ENCODE peak calls at places on chromosomes 4 and X, in five cellular contexts. One of them, this sample, is unnamed.

GRCh38 chr4:183411291-183411861 is 33.1 kb upstream of the CDKN2AIP start:
- DNase-seq in uterus: no peak
- DNase-seq in neuronal stem cell: no peak
- DNase-seq in astrocyte: no peak
- DNase-seq in heart right ventricle: no peak
- DNase-seq in this sample: no peak

GRCh38 chr4:53914313-53915016 is 149.9 kb downstream of the CHIC2 start:
- DNase-seq in uterus: no peak
- DNase-seq in neuronal stem cell: no peak
- DNase-seq in astrocyte: peak; percentile 79
- DNase-seq in heart right ventricle: no peak
- DNase-seq in this sample: peak; percentile 58

GRCh38 chr4:129561886-129562285 is 465.9 kb downstream of the C4orf33 start:
- DNase-seq in uterus: no peak
- DNase-seq in neuronal stem cell: no peak
- DNase-seq in astrocyte: peak; percentile 34
- DNase-seq in heart right ventricle: no peak
- DNase-seq in this sample: no peak

GRCh38 chr4:139301821-139302611 is at the start of gene NDUFC1:
- DNase-seq in uterus: peak; percentile 50
- DNase-seq in neuronal stem cell: no peak
- DNase-seq in astrocyte: peak; percentile 18
- DNase-seq in heart right ventricle: peak; percentile 43
- DNase-seq in this sample: peak; percentile 66

GRCh38 chrX:28010875-28011274 is 29.6 kb upstream of the DCAF8L1 start:
- DNase-seq in uterus: no peak
- DNase-seq in neuronal stem cell: no peak
- DNase-seq in astrocyte: no peak
- DNase-seq in heart right ventricle: no peak
- DNase-seq in this sample: no peak

GRCh38 chr4:110073045-110073845 is 125.2 kb downstream of the ELOVL6 start:
- DNase-seq in uterus: no peak
- DNase-seq in neuronal stem cell: no peak
- DNase-seq in astrocyte: no peak
- DNase-seq in heart right ventricle: peak; percentile 16
- DNase-seq in this sample: no peak

GRCh38 chr4:150547154-150547838 is 34.7 kb upstream of the MAB21L2 start:
- DNase-seq in uterus: no peak
- DNase-seq in neuronal stem cell: peak; percentile 45
- DNase-seq in astrocyte: no peak
- DNase-seq in heart right ventricle: no peak
- DNase-seq in this sample: no peak

GRCh38 chr4:89316931-89317366 is 9.3 kb upstream of the GPRIN3 start:
- DNase-seq in uterus: no peak
- DNase-seq in neuronal stem cell: no peak
- DNase-seq in astrocyte: peak; percentile 65
- DNase-seq in heart right ventricle: no peak
- DNase-seq in this sample: no peak

GRCh38 chr4:53908661-53909078 is 155.7 kb downstream of the CHIC2 start:
- DNase-seq in uterus: no peak
- DNase-seq in neuronal stem cell: peak; percentile 38
- DNase-seq in astrocyte: peak; percentile 92
- DNase-seq in heart right ventricle: no peak
- DNase-seq in this sample: no peak

GRCh38 chr4:74148205-74148604 is 9.7 kb upstream of the MTHFD2L start:
- DNase-seq in uterus: no peak
- DNase-seq in neuronal stem cell: no peak
- DNase-seq in astrocyte: no peak
- DNase-seq in heart right ventricle: no peak
- DNase-seq in this sample: no peak

GRCh38 chr4:119266153-119266552 is 53.6 kb downstream of the USP53 start:
- DNase-seq in uterus: no peak
- DNase-seq in neuronal stem cell: no peak
- DNase-seq in astrocyte: no peak
- DNase-seq in heart right ventricle: no peak
- DNase-seq in this sample: no peak

GRCh38 chrX:30504309-30504708 is 73.3 kb downstream of the TASL start:
- DNase-seq in uterus: no peak
- DNase-seq in neuronal stem cell: peak; percentile 30
- DNase-seq in astrocyte: peak; percentile 22
- DNase-seq in heart right ventricle: no peak
- DNase-seq in this sample: no peak

GRCh38 chr4:26780524-26780923 is 80.1 kb upstream of the STIM2 start:
- DNase-seq in uterus: no peak
- DNase-seq in neuronal stem cell: no peak
- DNase-seq in astrocyte: no peak
- DNase-seq in heart right ventricle: no peak
- DNase-seq in this sample: no peak

GRCh38 chr4:140609548-140610425 is 41.0 kb upstream of the UCP1 start:
- DNase-seq in uterus: no peak
- DNase-seq in neuronal stem cell: peak; percentile 35
- DNase-seq in astrocyte: peak; percentile 29
- DNase-seq in heart right ventricle: no peak
- DNase-seq in this sample: no peak

GRCh38 chr4:304987-305680 is at the start of gene ZNF732:
- DNase-seq in uterus: peak; percentile 23
- DNase-seq in neuronal stem cell: peak; percentile 87
- DNase-seq in astrocyte: peak; percentile 73
- DNase-seq in heart right ventricle: peak; percentile 18
- DNase-seq in this sample: peak; percentile 53

GRCh38 chr4:61308033-61308432 is 107.9 kb downstream of the ADGRL3 start:
- DNase-seq in uterus: no peak
- DNase-seq in neuronal stem cell: no peak
- DNase-seq in astrocyte: no peak
- DNase-seq in heart right ventricle: no peak
- DNase-seq in this sample: no peak

GRCh38 chr4:5888222-5888701 is 4.6 kb downstream of the CRMP1 start:
- DNase-seq in uterus: no peak
- DNase-seq in neuronal stem cell: peak; percentile 71
- DNase-seq in astrocyte: no peak
- DNase-seq in heart right ventricle: no peak
- DNase-seq in this sample: no peak

GRCh38 chr4:98564847-98565246 is 93.6 kb downstream of the TSPAN5 start:
- DNase-seq in uterus: no peak
- DNase-seq in neuronal stem cell: no peak
- DNase-seq in astrocyte: peak; percentile 70
- DNase-seq in heart right ventricle: no peak
- DNase-seq in this sample: no peak

GRCh38 chrX:74931214-74931613 is 6.0 kb upstream of the NEXMIF start:
- DNase-seq in uterus: no peak
- DNase-seq in neuronal stem cell: peak; percentile 4
- DNase-seq in astrocyte: no peak
- DNase-seq in heart right ventricle: no peak
- DNase-seq in this sample: no peak

DNA sequence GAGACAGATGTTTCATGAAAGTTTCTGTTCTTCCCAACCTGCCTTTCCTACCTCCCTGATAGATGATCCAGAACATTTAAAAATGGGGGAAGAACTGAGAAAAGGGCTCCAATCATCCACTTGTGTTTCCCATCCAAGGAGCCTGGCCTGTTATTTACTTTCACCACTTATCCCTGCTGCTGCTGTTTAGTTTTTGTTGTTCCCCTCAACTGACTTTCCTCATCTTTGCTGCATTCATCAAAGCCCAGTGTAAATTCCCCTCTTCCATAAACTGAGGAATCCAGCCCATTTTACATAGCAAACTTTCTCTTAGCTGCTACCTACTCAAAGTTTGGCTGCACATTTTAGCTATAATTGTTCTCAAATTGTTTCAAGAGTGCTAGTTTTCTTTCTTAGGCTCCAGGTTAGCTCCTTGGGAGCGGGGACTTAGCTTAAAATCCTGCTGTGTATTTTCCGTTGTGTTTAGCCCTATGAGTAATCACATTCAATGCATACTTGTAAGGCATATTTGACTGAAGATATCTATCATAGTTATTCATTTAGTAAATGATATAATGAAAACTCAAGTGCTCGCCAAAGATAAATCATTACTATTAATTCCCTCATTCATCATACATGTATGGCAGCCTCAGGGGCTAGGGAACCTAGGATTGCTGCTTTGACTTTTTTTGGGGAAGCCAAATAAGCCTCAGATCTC is 1.4 kb upstream of the PTPN13 start:
- DNase-seq in uterus: no peak
- DNase-seq in neuronal stem cell: no peak
- DNase-seq in astrocyte: peak; percentile 45
- DNase-seq in heart right ventricle: no peak
- DNase-seq in this sample: no peak
- H3K27ac ChIP-seq in uterus: peak overlapping the region; percentile 91
- H3K27ac ChIP-seq in neuronal stem cell: peak overlapping the region; percentile 95
- H3K27ac ChIP-seq in astrocyte: peak overlapping the region; percentile 91
- H3K27ac ChIP-seq in heart right ventricle: peak overlapping the region; percentile 49
- H3K27ac ChIP-seq in this sample: no peak overlapping the region

GRCh38 chr4:149160370-149160769 is 655.3 kb downstream of the IQCM start:
- DNase-seq in uterus: no peak
- DNase-seq in neuronal stem cell: no peak
- DNase-seq in astrocyte: no peak
- DNase-seq in heart right ventricle: no peak
- DNase-seq in this sample: no peak

GRCh38 chr4:149166365-149166764 is 649.3 kb downstream of the IQCM start:
- DNase-seq in uterus: no peak
- DNase-seq in neuronal stem cell: no peak
- DNase-seq in astrocyte: peak; percentile 33
- DNase-seq in heart right ventricle: no peak
- DNase-seq in this sample: no peak

GRCh38 chr4:149161247-149161646 is 654.4 kb downstream of the IQCM start:
- DNase-seq in uterus: no peak
- DNase-seq in neuronal stem cell: no peak
- DNase-seq in astrocyte: peak; percentile 91
- DNase-seq in heart right ventricle: no peak
- DNase-seq in this sample: no peak

GRCh38 chr4:149166886-149167285 is 648.8 kb downstream of the IQCM start:
- DNase-seq in uterus: no peak
- DNase-seq in neuronal stem cell: no peak
- DNase-seq in astrocyte: peak; percentile 45
- DNase-seq in heart right ventricle: no peak
- DNase-seq in this sample: no peak

DNA sequence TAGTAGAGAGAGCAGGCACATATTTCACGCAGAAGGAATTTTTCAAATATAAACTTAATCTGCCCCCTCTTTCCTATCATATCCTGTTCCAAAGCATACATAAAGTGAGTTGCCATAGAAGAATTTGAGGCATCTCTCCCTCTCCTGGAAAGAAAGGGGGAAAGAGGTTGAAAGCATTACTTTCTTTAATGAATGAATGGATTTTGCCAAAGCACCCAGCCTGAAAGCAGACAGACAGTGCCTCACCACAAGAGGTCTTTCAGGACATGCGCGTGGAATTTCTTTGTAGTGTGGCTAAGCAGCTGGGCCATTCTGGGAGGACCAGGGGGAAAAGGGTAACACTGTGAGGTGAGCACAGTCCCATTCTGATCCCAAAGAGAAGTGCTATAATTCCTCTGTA is 651.4 kb downstream of the IQCM start:
- DNase-seq in uterus: no peak
- DNase-seq in neuronal stem cell: peak; percentile 72
- DNase-seq in astrocyte: peak; percentile 97
- DNase-seq in heart right ventricle: no peak
- DNase-seq in this sample: no peak
- H3K4me3 ChIP-seq in uterus: no peak overlapping the region
- H3K4me3 ChIP-seq in neuronal stem cell: no peak overlapping the region
- H3K4me3 ChIP-seq in astrocyte: no peak overlapping the region
- H3K4me3 ChIP-seq in heart right ventricle: no peak overlapping the region
- H3K4me3 ChIP-seq in this sample: no peak overlapping the region

DNA sequence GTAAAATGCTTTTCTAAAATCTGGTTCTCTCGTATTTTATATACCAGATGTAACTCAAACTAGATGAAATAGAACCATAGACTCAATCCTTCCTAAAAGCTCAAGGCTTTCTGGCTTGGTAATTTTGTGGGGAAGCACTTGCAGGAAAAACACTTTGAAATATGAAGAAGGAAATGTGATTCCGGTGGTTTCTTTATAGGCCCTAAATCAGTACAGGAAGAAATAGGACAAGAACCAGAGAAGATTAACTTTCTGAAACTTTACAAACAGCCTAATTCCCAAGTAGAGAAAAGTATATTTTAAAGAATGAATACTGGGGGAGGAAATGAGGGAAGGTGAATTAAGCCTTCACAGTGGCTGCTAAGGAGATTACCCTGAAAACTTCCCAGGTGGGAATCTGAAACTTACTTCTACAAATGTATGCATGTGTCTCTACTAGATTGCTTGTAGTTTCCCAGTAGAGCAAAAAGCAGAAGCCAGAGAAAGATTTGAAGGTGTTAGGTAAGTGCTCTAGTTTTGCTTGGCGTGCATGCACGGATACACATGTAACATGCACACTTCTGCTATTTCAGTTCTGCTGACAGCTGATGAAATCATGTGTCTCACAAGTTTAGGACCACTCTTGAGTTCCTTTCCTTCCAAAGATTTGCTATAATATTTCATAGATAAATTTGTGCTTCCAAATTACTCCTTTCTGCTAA is 92.1 kb downstream of the AFF1 start:
- DNase-seq in uterus: no peak
- DNase-seq in neuronal stem cell: no peak
- DNase-seq in astrocyte: no peak
- DNase-seq in heart right ventricle: no peak
- DNase-seq in this sample: no peak
- H3K27ac ChIP-seq in uterus: peak overlapping the region; percentile 99
- H3K27ac ChIP-seq in neuronal stem cell: no peak overlapping the region
- H3K27ac ChIP-seq in astrocyte: no peak overlapping the region
- H3K27ac ChIP-seq in heart right ventricle: peak overlapping the region; percentile 50
- H3K27ac ChIP-seq in this sample: no peak overlapping the region

DNA sequence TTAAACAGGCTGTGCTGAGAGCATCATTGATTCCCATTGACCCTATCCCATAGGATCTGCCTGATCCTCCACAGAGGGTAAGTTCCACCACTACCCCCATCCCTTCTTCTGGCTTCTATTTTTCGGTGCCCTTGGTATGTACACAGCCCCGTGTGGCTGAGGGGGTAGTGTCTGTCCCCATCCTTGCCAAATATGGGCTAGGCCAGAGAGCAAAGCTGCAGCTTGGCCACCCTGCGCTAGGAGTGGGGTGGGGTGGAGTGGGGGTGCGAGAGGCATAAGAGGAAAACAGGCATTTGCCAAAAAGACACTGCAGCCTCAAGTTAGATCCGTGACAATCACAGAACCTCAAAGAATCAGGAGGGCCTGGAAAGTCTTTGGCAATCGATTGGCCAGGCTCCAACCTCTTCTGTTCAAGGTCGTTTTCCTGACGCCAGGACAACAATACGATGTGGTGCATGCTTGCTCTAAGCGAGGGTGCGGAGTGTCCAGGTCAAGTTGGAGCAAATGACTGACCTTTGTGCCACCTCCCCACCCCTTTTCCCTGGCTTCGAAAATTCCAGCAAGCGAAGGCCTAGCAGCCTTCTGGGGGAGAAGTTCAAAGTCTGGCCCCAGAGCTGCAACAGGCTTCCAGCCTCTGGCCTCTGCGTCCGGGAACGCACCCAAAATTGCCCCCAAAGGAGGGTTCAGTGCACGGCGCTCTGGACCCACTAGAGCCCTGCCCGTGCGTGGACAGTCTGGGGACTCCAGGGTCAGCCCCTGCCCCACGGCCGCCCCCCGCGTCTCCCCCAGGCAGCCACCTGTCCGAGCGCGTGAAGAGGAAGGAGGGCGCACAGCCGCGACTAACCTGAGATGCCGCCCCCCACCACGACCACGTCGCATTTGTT is 598 bp downstream of the MAOB start:
- DNase-seq in uterus: peak; percentile 46
- DNase-seq in neuronal stem cell: no peak
- DNase-seq in astrocyte: no peak
- DNase-seq in heart right ventricle: peak; percentile 15
- DNase-seq in this sample: no peak
- H3K4me3 ChIP-seq in uterus: peak overlapping the region; percentile 57
- H3K4me3 ChIP-seq in neuronal stem cell: no peak overlapping the region
- H3K4me3 ChIP-seq in astrocyte: no peak overlapping the region
- H3K4me3 ChIP-seq in heart right ventricle: peak overlapping the region; percentile 59
- H3K4me3 ChIP-seq in this sample: peak overlapping the region; percentile 39

This sample was measured in aorta.